ENCODE peak calls at places on chromosomes 3 and 15, in eight cellular contexts. Q is transverse colon, T is sigmoid colon, I is spleen, A is GM10248, K is body of pancreas, S is upper lobe of right lung, V is fibroblast of pulmonary artery. R is an unnamed sample.

GRCh38 chr15:39242345-39242744 is 338.5 kb upstream of the THBS1 start:
- DNase-seq in Q (no peak), T (no peak), I (no peak), A (no peak), K (peak; percentile 17), S (no peak), V (peak; percentile 62), R (no peak)

GRCh38 chr3:158768881-158769518 is 32.9 kb upstream of the MFSD1 start:
- DNase-seq in Q (peak; percentile 11), T (peak; percentile 70), I (no peak), A (no peak), K (peak; percentile 28), S (no peak), V (peak; percentile 95), R (no peak)

GRCh38 chr3:117202415-117202814 is 492.8 kb downstream of the TUSC7 start:
- DNase-seq in Q (no peak), T (no peak), I (no peak), A (no peak), K (no peak), S (no peak), V (no peak), R (no peak)

GRCh38 chr3:195151866-195152526 is 119.0 kb downstream of the XXYLT1 start:
- DNase-seq in Q (no peak), T (no peak), I (no peak), A (no peak), K (no peak), S (no peak), V (peak; percentile 90), R (no peak)

GRCh38 chr3:111715911-111716523 is 120.9 kb upstream of the ZBED2 start:
- DNase-seq in Q (peak; percentile 62), T (no peak), I (no peak), A (peak; percentile 25), K (peak; percentile 60), S (no peak), V (peak; percentile 71), R (no peak)

GRCh38 chr3:194756460-194757355 is 71.0 kb downstream of the FAM43A start:
- DNase-seq in Q (no peak), T (peak; percentile 81), I (no peak), A (no peak), K (no peak), S (no peak), V (no peak), R (no peak)

GRCh38 chr3:53269888-53270880 is 14.4 kb upstream of the TKT start:
- DNase-seq in Q (peak; percentile 82), T (peak; percentile 97), I (peak; percentile 85), A (peak; percentile 38), K (peak; percentile 97), S (peak; percentile 92), V (peak; percentile 98), R (peak; percentile 96)

GRCh38 chr3:189144645-189145044 is 27.1 kb upstream of the TPRG1 start:
- DNase-seq in Q (no peak), T (no peak), I (no peak), A (no peak), K (peak; percentile 22), S (no peak), V (peak; percentile 64), R (no peak)

GRCh38 chr3:157088133-157088488 is 71.8 kb downstream of the CCNL1 start:
- DNase-seq in Q (peak; percentile 16), T (no peak), I (no peak), A (no peak), K (no peak), S (no peak), V (no peak), R (no peak)

GRCh38 chr3:38128303-38128655 is 8.6 kb downstream of the ACAA1 start:
- DNase-seq in Q (no peak), T (no peak), I (no peak), A (no peak), K (no peak), S (no peak), V (no peak), R (no peak)

GRCh38 chr3:46187876-46188275 is 20.2 kb downstream of the CCR1 start:
- DNase-seq in Q (no peak), T (no peak), I (no peak), A (peak; percentile 48), K (no peak), S (no peak), V (no peak), R (no peak)

GRCh38 chr15:60385620-60386552 is 11.9 kb downstream of the ANXA2 start:
- DNase-seq in Q (no peak), T (no peak), I (no peak), A (no peak), K (no peak), S (no peak), V (peak; percentile 7), R (no peak)

GRCh38 chr15:22870865-22871264 is 32.4 kb downstream of the NIPA2 start:
- DNase-seq in Q (no peak), T (no peak), I (peak; percentile 56), A (no peak), K (no peak), S (no peak), V (no peak), R (no peak)

GRCh38 chr3:187974857-187975257 is 179.1 kb upstream of the LPP start:
- DNase-seq in Q (no peak), T (no peak), I (no peak), A (no peak), K (no peak), S (no peak), V (no peak), R (no peak)

GRCh38 chr3:45976191-45977091 is 19.2 kb downstream of the FYCO1 start:
- DNase-seq in Q (no peak), T (no peak), I (no peak), A (no peak), K (no peak), S (no peak), V (no peak), R (no peak)

GRCh38 chr3:69446402-69447072 is 60.6 kb upstream of the FRMD4B start:
- DNase-seq in Q (no peak), T (no peak), I (no peak), A (no peak), K (no peak), S (no peak), V (no peak), R (no peak)

GRCh38 chr3:69454204-69454787 is 68.4 kb upstream of the FRMD4B start:
- DNase-seq in Q (no peak), T (no peak), I (no peak), A (no peak), K (no peak), S (no peak), V (no peak), R (no peak)

GRCh38 chr3:69452295-69452694 is 66.4 kb upstream of the FRMD4B start:
- DNase-seq in Q (no peak), T (no peak), I (no peak), A (no peak), K (no peak), S (no peak), V (no peak), R (no peak)

GRCh38 chr3:69451594-69451993 is 65.7 kb upstream of the FRMD4B start:
- DNase-seq in Q (no peak), T (no peak), I (no peak), A (no peak), K (no peak), S (no peak), V (no peak), R (no peak)
- TF ChIP-seq CTCF in Q (no peak), T (no peak), I (no peak), A (no peak), K (no peak), S (no peak), V (peak; percentile 27), R (peak; percentile 54)

GRCh38 chr3:123262226-123262625 is 60.5 kb downstream of the SEC22A start:
- DNase-seq in Q (no peak), T (no peak), I (no peak), A (no peak), K (no peak), S (no peak), V (no peak), R (no peak)

GRCh38 chr3:123258359-123258758 is 56.6 kb downstream of the SEC22A start:
- DNase-seq in Q (no peak), T (no peak), I (no peak), A (no peak), K (no peak), S (no peak), V (no peak), R (no peak)

GRCh38 chr3:123261666-123262065 is 59.9 kb downstream of the SEC22A start:
- DNase-seq in Q (no peak), T (no peak), I (no peak), A (no peak), K (no peak), S (no peak), V (no peak), R (no peak)

GRCh38 chr3:123256256-123256655 is 54.5 kb downstream of the SEC22A start:
- DNase-seq in Q (no peak), T (no peak), I (no peak), A (no peak), K (no peak), S (no peak), V (no peak), R (no peak)

DNA sequence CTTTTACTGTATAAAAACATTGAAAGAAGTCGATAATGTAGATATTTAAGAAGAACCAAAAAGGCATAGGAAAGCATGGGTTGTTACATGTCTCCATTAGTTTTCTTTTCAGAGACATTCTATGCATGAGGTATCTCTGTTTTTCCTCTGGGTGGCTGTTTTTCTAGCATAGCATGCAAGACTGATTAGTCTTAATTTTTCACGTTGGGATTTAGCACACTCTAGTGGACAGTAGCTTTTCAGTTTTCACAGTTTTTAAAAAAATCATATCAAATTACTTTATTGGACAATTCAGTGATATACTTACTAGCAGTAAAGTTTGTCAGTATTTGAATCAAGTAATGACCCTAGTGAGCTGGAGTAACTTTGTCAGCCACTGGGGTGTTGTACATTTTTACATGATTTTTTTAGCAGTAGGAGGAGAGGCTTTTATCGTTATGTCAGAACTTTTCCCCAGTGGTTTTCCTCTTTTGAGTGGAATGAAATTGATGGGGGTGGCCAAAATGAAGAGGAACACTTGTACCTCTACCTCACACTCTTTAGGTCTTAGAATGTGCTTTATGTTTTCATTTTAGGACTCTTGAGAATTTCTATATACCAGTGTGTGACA is 57.2 kb downstream of the SEC22A start:
- DNase-seq in Q (no peak), T (no peak), I (no peak), A (no peak), K (no peak), S (no peak), V (peak; percentile 84), R (no peak)
- TF ChIP-seq CTCF in Q (peak; percentile 51), T (peak; percentile 49), I (peak; percentile 49), A (peak; percentile 29), K (peak; percentile 80), S (peak; percentile 59), V (peak; percentile 74), R (peak; percentile 90)

DNA sequence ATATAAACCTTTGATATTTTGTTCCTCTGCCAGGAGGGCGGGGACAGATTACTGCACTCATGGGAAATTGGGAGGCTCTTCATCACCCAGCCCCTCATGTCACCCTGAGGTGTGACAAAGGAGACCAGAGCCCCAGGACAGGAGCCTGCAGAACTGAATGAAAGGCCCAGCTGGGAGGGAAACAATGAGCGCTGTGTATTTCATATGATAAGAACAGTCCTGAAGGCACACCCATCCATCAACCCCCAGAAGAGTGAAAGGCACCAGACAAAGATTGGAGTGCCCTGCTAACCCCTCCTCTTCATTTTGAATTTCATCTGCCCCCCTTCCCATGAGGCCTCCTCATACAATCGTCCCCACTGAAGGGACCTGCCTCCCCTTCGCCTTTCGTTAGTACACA is 160.0 kb upstream of the PRICKLE2 start:
- DNase-seq in Q (no peak), T (no peak), I (no peak), A (no peak), K (no peak), S (no peak), V (no peak), R (no peak)
- TF ChIP-seq CTCF in Q (no peak), T (no peak), I (no peak), A (no peak), K (no peak), S (no peak), V (no peak), R (no peak)

GRCh38 chr3:165624761-165625160 is 212.5 kb downstream of the BCHE start:
- DNase-seq in Q (no peak), T (no peak), I (no peak), A (no peak), K (no peak), S (no peak), V (peak; percentile 53), R (no peak)
- TF ChIP-seq CTCF in Q (peak; percentile 18), T (no peak), I (no peak), A (no peak), K (no peak), S (no peak), V (peak; percentile 72), R (peak; percentile 67)